ENCODE peak calls at places on chromosomes 3 and 15, in ten cellular contexts. A is omental fat pad, B is heart left ventricle, L is BJ, U is activated T-cell treated with anti-CD3 and anti-CD28 coated beads for 48 hours, Z is NAMALWA, X is brain microvascular endothelial cell, P is body of pancreas, M is amniotic stem cell, Q is EH. K is an unnamed sample.

GRCh38 chr3:26712211-26713026 is 89.8 kb downstream of the LRRC3B start:
- DNase-seq in A (no peak), B (peak), L (no peak), U (no peak), Z (peak), X (peak), P (no peak), M (no peak), Q (peak), K (peak)

GRCh38 chr15:68585574-68586273 is 6.9 kb downstream of the CORO2B start:
- DNase-seq in A (no peak), B (no peak), L (no peak), U (no peak), Z (no peak), X (no peak), P (no peak), M (no peak), Q (no peak), K (no peak)

GRCh38 chr15:29139540-29140459 is 129.8 kb downstream of the NSMCE3 start:
- DNase-seq in A (no peak), B (no peak), L (no peak), U (peak), Z (peak), X (peak), P (peak), M (no peak), Q (peak), K (peak)

GRCh38 chr3:197750396-197750831 is 731 bp downstream of the FYTTD1 start:
- DNase-seq in A (peak), B (peak), L (no peak), U (peak), Z (peak), X (peak), P (peak), M (peak), Q (peak), K (no peak)

GRCh38 chr3:165643433-165643824 is 193.8 kb downstream of the BCHE start:
- DNase-seq in A (no peak), B (no peak), L (no peak), U (no peak), Z (no peak), X (peak), P (no peak), M (no peak), Q (peak), K (peak)

GRCh38 chr3:155744091-155744625 is 713 bp downstream of the PLCH1 start:
- DNase-seq in A (no peak), B (peak), L (no peak), U (peak), Z (peak), X (no peak), P (peak), M (no peak), Q (peak), K (peak)

GRCh38 chr15:34621675-34622074 is 38.2 kb upstream of the GOLGA8B start:
- DNase-seq in A (no peak), B (no peak), L (no peak), U (no peak), Z (no peak), X (no peak), P (no peak), M (peak), Q (peak), K (no peak)

GRCh38 chr3:155554777-155555445 is 190.0 kb downstream of the PLCH1 start:
- DNase-seq in A (no peak), B (no peak), L (no peak), U (no peak), Z (no peak), X (no peak), P (peak), M (no peak), Q (no peak), K (no peak)

GRCh38 chr3:143302638-143303171 is 183.1 kb downstream of the CHST2 start:
- DNase-seq in A (no peak), B (peak), L (peak), U (no peak), Z (no peak), X (peak), P (peak), M (peak), Q (peak), K (peak)

GRCh38 chr3:143951351-143951971 is 20.2 kb upstream of the DIPK2A start:
- DNase-seq in A (no peak), B (peak), L (no peak), U (no peak), Z (peak), X (peak), P (no peak), M (peak), Q (peak), K (peak)

GRCh38 chr15:80506494-80506893 is 102.3 kb downstream of the ARNT2 start:
- DNase-seq in A (no peak), B (no peak), L (no peak), U (no peak), Z (no peak), X (no peak), P (no peak), M (no peak), Q (no peak), K (no peak)

GRCh38 chr15:101025896-101026631 is 106.9 kb downstream of the LRRK1 start:
- DNase-seq in A (no peak), B (peak), L (no peak), U (no peak), Z (no peak), X (no peak), P (no peak), M (no peak), Q (no peak), K (no peak)

GRCh38 chr15:69090197-69090948 is 70.1 kb upstream of the GLCE start:
- DNase-seq in A (no peak), B (no peak), L (no peak), U (no peak), Z (no peak), X (peak), P (no peak), M (no peak), Q (peak), K (no peak)

GRCh38 chr3:174480767-174481166 is 378.4 kb upstream of the NAALADL2 start:
- DNase-seq in A (no peak), B (no peak), L (no peak), U (no peak), Z (no peak), X (no peak), P (no peak), M (no peak), Q (no peak), K (no peak)

GRCh38 chr3:13002398-13003124 is 70.7 kb downstream of the IQSEC1 start:
- DNase-seq in A (no peak), B (no peak), L (no peak), U (no peak), Z (peak), X (no peak), P (no peak), M (no peak), Q (no peak), K (no peak)

GRCh38 chr15:84826369-84826823 is 9.2 kb downstream of the ALPK3 start:
- DNase-seq in A (no peak), B (no peak), L (no peak), U (no peak), Z (peak), X (no peak), P (peak), M (no peak), Q (peak), K (peak)

GRCh38 chr15:99863527-99864198 is 130.4 kb upstream of the LYSMD4 start:
- DNase-seq in A (no peak), B (no peak), L (no peak), U (no peak), Z (no peak), X (no peak), P (no peak), M (no peak), Q (peak), K (no peak)

GRCh38 chr3:120093119-120093922 is 926 bp downstream of the GSK3B start:
- DNase-seq in A (no peak), B (peak), L (peak), U (no peak), Z (peak), X (no peak), P (peak), M (no peak), Q (peak), K (no peak)

GRCh38 chr15:29820802-29821160 is 1.5 kb downstream of the TJP1 start:
- DNase-seq in A (no peak), B (no peak), L (no peak), U (no peak), Z (no peak), X (no peak), P (no peak), M (no peak), Q (no peak), K (no peak)

GRCh38 chr15:91482799-91483198 is 370.7 kb upstream of the SLCO3A1 start:
- DNase-seq in A (no peak), B (no peak), L (no peak), U (no peak), Z (no peak), X (no peak), P (no peak), M (no peak), Q (no peak), K (no peak)

GRCh38 chr15:34014556-34014955 is 24.4 kb downstream of the AVEN start:
- DNase-seq in A (no peak), B (no peak), L (no peak), U (no peak), Z (no peak), X (peak), P (no peak), M (no peak), Q (peak), K (no peak)

GRCh38 chr3:129030611-129031010 is 29.5 kb downstream of the EFCC1 start:
- DNase-seq in A (no peak), B (no peak), L (no peak), U (no peak), Z (no peak), X (no peak), P (no peak), M (no peak), Q (no peak), K (no peak)

GRCh38 chr3:10396931-10397330 is 76.0 kb upstream of the SEC13 start:
- DNase-seq in A (no peak), B (no peak), L (no peak), U (no peak), Z (no peak), X (no peak), P (no peak), M (no peak), Q (no peak), K (no peak)

GRCh38 chr3:134640872-134641470 is 9.9 kb downstream of the KY start:
- DNase-seq in A (no peak), B (no peak), L (no peak), U (no peak), Z (peak), X (peak), P (no peak), M (no peak), Q (peak), K (peak)

GRCh38 chr3:178655488-178655887 is 119.3 kb downstream of the KCNMB2 start:
- DNase-seq in A (no peak), B (no peak), L (no peak), U (no peak), Z (no peak), X (no peak), P (no peak), M (no peak), Q (no peak), K (no peak)

GRCh38 chr3:184428561-184429175 is 48.8 kb downstream of the CHRD start:
- DNase-seq in A (no peak), B (no peak), L (no peak), U (no peak), Z (no peak), X (no peak), P (no peak), M (no peak), Q (peak), K (no peak)

GRCh38 chr3:98954806-98955205 is 53.3 kb upstream of the DCBLD2 start:
- DNase-seq in A (no peak), B (no peak), L (peak), U (no peak), Z (no peak), X (no peak), P (no peak), M (no peak), Q (peak), K (no peak)

GRCh38 chr3:141164844-141165243 is 66.8 kb upstream of the PXYLP1 start:
- DNase-seq in A (no peak), B (no peak), L (no peak), U (no peak), Z (no peak), X (no peak), P (no peak), M (no peak), Q (no peak), K (no peak)

GRCh38 chr15:100759698-100760356 is 119.8 kb upstream of the ALDH1A3 start:
- DNase-seq in A (no peak), B (no peak), L (peak), U (no peak), Z (no peak), X (peak), P (no peak), M (peak), Q (peak), K (peak)

GRCh38 chr15:78065284-78065872 is 12.1 kb downstream of the TBC1D2B start:
- DNase-seq in A (no peak), B (peak), L (peak), U (no peak), Z (no peak), X (peak), P (peak), M (peak), Q (peak), K (peak)

GRCh38 chr3:142086581-142087090 is 62.7 kb downstream of the TFDP2 start:
- DNase-seq in A (no peak), B (no peak), L (no peak), U (no peak), Z (no peak), X (no peak), P (no peak), M (no peak), Q (no peak), K (no peak)

GRCh38 chr15:61199681-61200080 is 29.4 kb downstream of the RORA start:
- DNase-seq in A (no peak), B (no peak), L (no peak), U (no peak), Z (no peak), X (no peak), P (no peak), M (no peak), Q (no peak), K (no peak)

GRCh38 chr15:57761562-57761961 is 55.0 kb downstream of the POLR2M start:
- DNase-seq in A (no peak), B (no peak), L (peak), U (no peak), Z (no peak), X (no peak), P (no peak), M (no peak), Q (peak), K (no peak)

GRCh38 chr3:180913582-180914404 is 1.3 kb downstream of the FXR1 start:
- DNase-seq in A (no peak), B (no peak), L (no peak), U (no peak), Z (no peak), X (no peak), P (no peak), M (no peak), Q (peak), K (no peak)

GRCh38 chr3:152073267-152073666 is 195.5 kb upstream of the MBNL1 start:
- DNase-seq in A (no peak), B (no peak), L (no peak), U (no peak), Z (no peak), X (peak), P (no peak), M (no peak), Q (peak), K (peak)

GRCh38 chr15:101437618-101438481 is 51.7 kb downstream of the PCSK6 start:
- DNase-seq in A (no peak), B (no peak), L (no peak), U (no peak), Z (no peak), X (no peak), P (no peak), M (no peak), Q (no peak), K (no peak)

GRCh38 chr3:14119651-14120050 is 5.0 kb downstream of the CHCHD4 start:
- DNase-seq in A (no peak), B (no peak), L (no peak), U (no peak), Z (no peak), X (no peak), P (no peak), M (no peak), Q (no peak), K (no peak)

K was measured in HTR-8/SVneo.